ENCODE peak calls at places on chromosome 13, in seven cellular contexts. One of them, this sample, is unnamed.

GRCh38 chr13:27556109-27556508 is 64.2 kb downstream of the LNX2 start:
- DNase-seq in ovary: no peak
- DNase-seq in lower leg skin: no peak
- DNase-seq in stimulated activated naive CD4-positive, alpha-beta T cell: no peak
- DNase-seq in activated T-helper 9 cell treated with anti-CD3 and anti-CD28 coated beads, Interleukin-2, amount 50 U/mL, for 16 hours: no peak
- DNase-seq in heart left ventricle: no peak
- DNase-seq in cardiac muscle cell: peak
- DNase-seq in this sample: no peak

GRCh38 chr13:100721885-100722512 is 47.4 kb upstream of the TMTC4 start:
- DNase-seq in cardiac muscle cell: peak
- DNase-seq in lower leg skin: no peak
- DNase-seq in ovary: no peak
- DNase-seq in stimulated activated naive CD4-positive, alpha-beta T cell: no peak
- DNase-seq in heart left ventricle: no peak
- DNase-seq in activated T-helper 9 cell treated with anti-CD3 and anti-CD28 coated beads, Interleukin-2, amount 50 U/mL, for 16 hours: peak
- DNase-seq in this sample: peak

GRCh38 chr13:20994441-20994821 is 67.0 kb downstream of the LATS2 start:
- DNase-seq in heart left ventricle: no peak
- DNase-seq in ovary: no peak
- DNase-seq in lower leg skin: no peak
- DNase-seq in stimulated activated naive CD4-positive, alpha-beta T cell: no peak
- DNase-seq in activated T-helper 9 cell treated with anti-CD3 and anti-CD28 coated beads, Interleukin-2, amount 50 U/mL, for 16 hours: no peak
- DNase-seq in cardiac muscle cell: no peak
- DNase-seq in this sample: no peak

GRCh38 chr13:96629331-96629730 is 364.9 kb downstream of the OXGR1 start:
- DNase-seq in cardiac muscle cell: no peak
- DNase-seq in activated T-helper 9 cell treated with anti-CD3 and anti-CD28 coated beads, Interleukin-2, amount 50 U/mL, for 16 hours: no peak
- DNase-seq in lower leg skin: no peak
- DNase-seq in ovary: no peak
- DNase-seq in heart left ventricle: no peak
- DNase-seq in stimulated activated naive CD4-positive, alpha-beta T cell: no peak
- DNase-seq in this sample: no peak

GRCh38 chr13:29453657-29454056 is 141.8 kb downstream of the SLC7A1 start:
- DNase-seq in ovary: no peak
- DNase-seq in heart left ventricle: no peak
- DNase-seq in activated T-helper 9 cell treated with anti-CD3 and anti-CD28 coated beads, Interleukin-2, amount 50 U/mL, for 16 hours: no peak
- DNase-seq in cardiac muscle cell: no peak
- DNase-seq in lower leg skin: no peak
- DNase-seq in stimulated activated naive CD4-positive, alpha-beta T cell: no peak
- DNase-seq in this sample: no peak

GRCh38 chr13:112055417-112056206 is 11.3 kb upstream of the SOX1 start:
- DNase-seq in activated T-helper 9 cell treated with anti-CD3 and anti-CD28 coated beads, Interleukin-2, amount 50 U/mL, for 16 hours: no peak
- DNase-seq in cardiac muscle cell: no peak
- DNase-seq in lower leg skin: no peak
- DNase-seq in stimulated activated naive CD4-positive, alpha-beta T cell: no peak
- DNase-seq in ovary: no peak
- DNase-seq in heart left ventricle: no peak
- DNase-seq in this sample: no peak

GRCh38 chr13:98262307-98262706 is 85.2 kb upstream of the RNF113B start:
- DNase-seq in lower leg skin: no peak
- DNase-seq in stimulated activated naive CD4-positive, alpha-beta T cell: no peak
- DNase-seq in heart left ventricle: no peak
- DNase-seq in activated T-helper 9 cell treated with anti-CD3 and anti-CD28 coated beads, Interleukin-2, amount 50 U/mL, for 16 hours: no peak
- DNase-seq in cardiac muscle cell: no peak
- DNase-seq in ovary: no peak
- DNase-seq in this sample: no peak

GRCh38 chr13:74136089-74136658 is 2.0 kb upstream of the KLF12 start:
- DNase-seq in stimulated activated naive CD4-positive, alpha-beta T cell: peak
- DNase-seq in heart left ventricle: peak
- DNase-seq in activated T-helper 9 cell treated with anti-CD3 and anti-CD28 coated beads, Interleukin-2, amount 50 U/mL, for 16 hours: peak
- DNase-seq in lower leg skin: no peak
- DNase-seq in ovary: peak
- DNase-seq in cardiac muscle cell: peak
- DNase-seq in this sample: no peak

GRCh38 chr13:32086791-32087441 is 55.3 kb downstream of the FRY start:
- DNase-seq in stimulated activated naive CD4-positive, alpha-beta T cell: no peak
- DNase-seq in ovary: no peak
- DNase-seq in heart left ventricle: no peak
- DNase-seq in cardiac muscle cell: peak
- DNase-seq in activated T-helper 9 cell treated with anti-CD3 and anti-CD28 coated beads, Interleukin-2, amount 50 U/mL, for 16 hours: no peak
- DNase-seq in lower leg skin: no peak
- DNase-seq in this sample: no peak

GRCh38 chr13:114314074-114314912 is at the start of gene CHAMP1:
- DNase-seq in cardiac muscle cell: peak
- DNase-seq in stimulated activated naive CD4-positive, alpha-beta T cell: peak
- DNase-seq in lower leg skin: peak
- DNase-seq in ovary: peak
- DNase-seq in activated T-helper 9 cell treated with anti-CD3 and anti-CD28 coated beads, Interleukin-2, amount 50 U/mL, for 16 hours: peak
- DNase-seq in heart left ventricle: peak
- DNase-seq in this sample: peak

GRCh38 chr13:98706446-98707110 is 45.9 kb downstream of the SLC15A1 start:
- DNase-seq in cardiac muscle cell: peak
- DNase-seq in activated T-helper 9 cell treated with anti-CD3 and anti-CD28 coated beads, Interleukin-2, amount 50 U/mL, for 16 hours: no peak
- DNase-seq in stimulated activated naive CD4-positive, alpha-beta T cell: no peak
- DNase-seq in ovary: no peak
- DNase-seq in heart left ventricle: no peak
- DNase-seq in lower leg skin: no peak
- DNase-seq in this sample: no peak

GRCh38 chr13:72839831-72840426 is 58.0 kb downstream of the PIBF1 start:
- DNase-seq in ovary: no peak
- DNase-seq in heart left ventricle: peak
- DNase-seq in cardiac muscle cell: peak
- DNase-seq in activated T-helper 9 cell treated with anti-CD3 and anti-CD28 coated beads, Interleukin-2, amount 50 U/mL, for 16 hours: peak
- DNase-seq in lower leg skin: no peak
- DNase-seq in stimulated activated naive CD4-positive, alpha-beta T cell: no peak
- DNase-seq in this sample: peak

GRCh38 chr13:78609464-78610205 is 6.3 kb upstream of the POU4F1 start:
- DNase-seq in heart left ventricle: no peak
- DNase-seq in cardiac muscle cell: no peak
- DNase-seq in ovary: no peak
- DNase-seq in stimulated activated naive CD4-positive, alpha-beta T cell: no peak
- DNase-seq in activated T-helper 9 cell treated with anti-CD3 and anti-CD28 coated beads, Interleukin-2, amount 50 U/mL, for 16 hours: no peak
- DNase-seq in lower leg skin: no peak
- DNase-seq in this sample: no peak

This sample was measured in lung.